ENCODE peak calls at places on chromosomes 7 and 10, in nine cellular contexts. O is upper lobe of right lung; Y is CD8-positive, alpha-beta T cell; W is GM04503; H is GM04504; I is progenitor cell of endocrine pancreas; S is astrocyte of the spinal cord; B is AML-193; D is left ventricle myocardium inferior. Q is an unnamed sample.

GRCh38 chr7:132239422-132239994 is 336.8 kb downstream of the PLXNA4 start:
- DNase-seq in H (no peak), S (no peak), Y (no peak), O (no peak), D (no peak), I (no peak), W (no peak), B (no peak), Q (no peak)

GRCh38 chr7:1339611-1340010 is 106.9 kb downstream of the UNCX start:
- DNase-seq in H (no peak), O (no peak), B (no peak), Y (no peak), I (no peak), D (no peak), S (no peak), W (no peak), Q (no peak)

GRCh38 chr7:41401833-41402232 is 301.1 kb downstream of the INHBA start:
- DNase-seq in D (no peak), I (no peak), O (no peak), H (no peak), S (no peak), W (no peak), Y (no peak), B (no peak), Q (no peak)

GRCh38 chr10:62278461-62278910 is 9.8 kb upstream of the RTKN2 start:
- DNase-seq in S (peak), H (peak), D (no peak), O (no peak), I (no peak), B (no peak), W (peak), Y (no peak), Q (no peak)

GRCh38 chr10:7826971-7827370 is 8.7 kb downstream of the TAF3 start:
- DNase-seq in D (no peak), H (no peak), S (peak), B (no peak), W (no peak), I (no peak), O (no peak), Y (no peak), Q (no peak)

GRCh38 chr10:86718556-86718955 is 37.9 kb upstream of the BMPR1A start:
- DNase-seq in Y (no peak), D (no peak), I (no peak), O (no peak), W (no peak), B (no peak), S (no peak), H (no peak), Q (no peak)

GRCh38 chr7:122970740-122971725 is 24.5 kb downstream of the TAS2R16 start:
- DNase-seq in H (no peak), W (no peak), Y (no peak), O (no peak), S (no peak), I (no peak), D (no peak), B (no peak), Q (no peak)

GRCh38 chr7:155213385-155213784 is 84.3 kb upstream of the INSIG1 start:
- DNase-seq in O (no peak), H (peak), I (no peak), Y (no peak), B (no peak), S (peak), W (peak), D (no peak), Q (no peak)

GRCh38 chr10:21285742-21286311 is 239.7 kb downstream of the SKIDA1 start:
- DNase-seq in S (no peak), Y (no peak), W (no peak), O (no peak), H (no peak), D (no peak), B (no peak), I (no peak), Q (no peak)

GRCh38 chr10:116621476-116621875 is 723 bp downstream of the PNLIPRP2 start:
- DNase-seq in B (no peak), H (no peak), Y (no peak), S (no peak), I (no peak), O (no peak), W (no peak), D (no peak), Q (no peak)

GRCh38 chr10:133527779-133528271 is 662 bp downstream of the CYP2E1 start:
- DNase-seq in H (no peak), S (no peak), O (no peak), B (no peak), Y (no peak), D (no peak), W (no peak), I (no peak), Q (no peak)

GRCh38 chr7:86793129-86793528 is 149.4 kb downstream of the GRM3 start:
- DNase-seq in B (no peak), I (no peak), O (no peak), D (no peak), H (no peak), S (no peak), Y (no peak), W (no peak), Q (no peak)

GRCh38 chr7:37352974-37353948 is 95.4 kb downstream of the ELMO1 start:
- DNase-seq in Y (peak), I (no peak), B (peak), S (no peak), H (no peak), W (no peak), O (no peak), D (no peak), Q (peak)

GRCh38 chr7:101465576-101466196 is 103.0 kb downstream of the COL26A1 start:
- DNase-seq in B (no peak), Y (no peak), I (no peak), O (no peak), H (no peak), S (no peak), D (no peak), W (no peak), Q (no peak)

GRCh38 chr10:79129361-79129997 is 60.7 kb downstream of the ZMIZ1 start:
- DNase-seq in D (no peak), H (no peak), W (no peak), B (no peak), Y (no peak), I (peak), S (peak), O (no peak), Q (no peak)

GRCh38 chr10:38118072-38118807 is 24.1 kb downstream of the ZNF37A start:
- DNase-seq in S (peak), Y (no peak), I (no peak), W (no peak), O (no peak), H (no peak), D (no peak), B (no peak), Q (no peak)

GRCh38 chr7:25659841-25660240 is 431.6 kb upstream of the NPVF start:
- DNase-seq in W (no peak), B (no peak), I (no peak), S (no peak), Y (no peak), H (no peak), O (no peak), D (no peak), Q (no peak)

GRCh38 chr10:130481076-130481930 is 345.1 kb downstream of the GLRX3 start:
- DNase-seq in S (no peak), B (no peak), H (no peak), O (peak), D (no peak), Y (no peak), I (no peak), W (no peak), Q (no peak)

GRCh38 chr7:31883761-31884164 is 186.4 kb downstream of the PDE1C start:
- DNase-seq in D (no peak), Y (no peak), W (peak), O (no peak), H (peak), S (peak), I (no peak), B (peak), Q (no peak)

GRCh38 chr10:129662386-129662785 is 195.3 kb downstream of the MGMT start:
- DNase-seq in S (no peak), I (no peak), O (no peak), W (no peak), H (no peak), Y (no peak), D (no peak), B (no peak), Q (no peak)

GRCh38 chr7:47067215-47067614 is 514.7 kb downstream of the TNS3 start:
- DNase-seq in H (no peak), W (no peak), O (no peak), S (no peak), B (no peak), Y (no peak), D (no peak), I (no peak), Q (no peak)

GRCh38 chr7:22487978-22488642 is 11.9 kb downstream of the STEAP1B start:
- DNase-seq in W (no peak), S (no peak), H (no peak), I (no peak), B (no peak), D (no peak), O (no peak), Y (no peak), Q (no peak)

GRCh38 chr7:134141868-134142264 is 14.7 kb downstream of the LRGUK start:
- DNase-seq in S (no peak), W (no peak), Y (no peak), O (no peak), D (no peak), H (no peak), I (no peak), B (no peak), Q (no peak)

GRCh38 chr7:99139031-99139430 is 4.9 kb downstream of the SMURF1 start:
- DNase-seq in D (no peak), S (no peak), B (peak), Y (no peak), H (peak), I (no peak), W (no peak), O (no peak), Q (peak)

GRCh38 chr7:26686448-26686981 is 177.9 kb downstream of the SKAP2 start:
- DNase-seq in S (peak), O (no peak), W (no peak), H (peak), Y (no peak), B (peak), D (no peak), I (no peak), Q (no peak)

GRCh38 chr10:118173326-118173725 is 126.6 kb upstream of the RAB11FIP2 start:
- DNase-seq in D (no peak), S (no peak), O (no peak), Y (no peak), B (no peak), I (no peak), W (peak), H (peak), Q (no peak)

Q was measured in GF-D8.